ENCODE peak calls at places on chromosome 20, in five cellular contexts. One of them, this sample, is unnamed.

GRCh38 chr20:2865630-2866029 is 7.7 kb upstream of the PTPRA start:
- DNase-seq in lower leg skin: no peak
- DNase-seq in foreskin fibroblast: no peak
- DNase-seq in epithelial cell of esophagus: no peak
- DNase-seq in fibroblast of the aortic adventitia: no peak
- DNase-seq in this sample: no peak

GRCh38 chr20:22581437-22582385 is 2.7 kb downstream of the FOXA2 start:
- DNase-seq in lower leg skin: no peak
- DNase-seq in foreskin fibroblast: no peak
- DNase-seq in epithelial cell of esophagus: no peak
- DNase-seq in fibroblast of the aortic adventitia: no peak
- DNase-seq in this sample: no peak

GRCh38 chr20:1431158-1431557 is 35.5 kb downstream of the NSFL1C start:
- DNase-seq in lower leg skin: no peak
- DNase-seq in foreskin fibroblast: no peak
- DNase-seq in epithelial cell of esophagus: no peak
- DNase-seq in fibroblast of the aortic adventitia: no peak
- DNase-seq in this sample: no peak

GRCh38 chr20:33679758-33680485 is 5.7 kb upstream of the NECAB3 start:
- DNase-seq in lower leg skin: no peak
- DNase-seq in foreskin fibroblast: no peak
- DNase-seq in epithelial cell of esophagus: no peak
- DNase-seq in fibroblast of the aortic adventitia: no peak
- DNase-seq in this sample: no peak

GRCh38 chr20:51480507-51481270 is 61.8 kb downstream of the NFATC2 start:
- DNase-seq in lower leg skin: no peak
- DNase-seq in foreskin fibroblast: no peak
- DNase-seq in epithelial cell of esophagus: no peak
- DNase-seq in fibroblast of the aortic adventitia: no peak
- DNase-seq in this sample: no peak

GRCh38 chr20:15236812-15237211 is 899.4 kb upstream of the FLRT3 start:
- DNase-seq in lower leg skin: no peak
- DNase-seq in foreskin fibroblast: peak; percentile 42
- DNase-seq in epithelial cell of esophagus: peak; percentile 80
- DNase-seq in fibroblast of the aortic adventitia: peak; percentile 23
- DNase-seq in this sample: no peak

GRCh38 chr20:56957737-56958553 is 308.5 kb downstream of the BMP7 start:
- DNase-seq in lower leg skin: no peak
- DNase-seq in foreskin fibroblast: no peak
- DNase-seq in epithelial cell of esophagus: no peak
- DNase-seq in fibroblast of the aortic adventitia: no peak
- DNase-seq in this sample: no peak

GRCh38 chr20:32977281-32978008 is 26.8 kb downstream of the SUN5 start:
- DNase-seq in lower leg skin: peak; percentile 68
- DNase-seq in foreskin fibroblast: no peak
- DNase-seq in epithelial cell of esophagus: no peak
- DNase-seq in fibroblast of the aortic adventitia: no peak
- DNase-seq in this sample: no peak

GRCh38 chr20:7269452-7269851 is 502.0 kb downstream of the BMP2 start:
- DNase-seq in lower leg skin: no peak
- DNase-seq in foreskin fibroblast: no peak
- DNase-seq in epithelial cell of esophagus: peak; percentile 49
- DNase-seq in fibroblast of the aortic adventitia: no peak
- DNase-seq in this sample: no peak

GRCh38 chr20:7275628-7276237 is 508.2 kb downstream of the BMP2 start:
- DNase-seq in lower leg skin: no peak
- DNase-seq in foreskin fibroblast: no peak
- DNase-seq in epithelial cell of esophagus: no peak
- DNase-seq in fibroblast of the aortic adventitia: no peak
- DNase-seq in this sample: no peak

GRCh38 chr20:7274870-7275269 is 507.4 kb downstream of the BMP2 start:
- DNase-seq in lower leg skin: no peak
- DNase-seq in foreskin fibroblast: no peak
- DNase-seq in epithelial cell of esophagus: peak; percentile 61
- DNase-seq in fibroblast of the aortic adventitia: no peak
- DNase-seq in this sample: no peak

GRCh38 chr20:7272512-7272911 is 505.0 kb downstream of the BMP2 start:
- DNase-seq in lower leg skin: no peak
- DNase-seq in foreskin fibroblast: no peak
- DNase-seq in epithelial cell of esophagus: no peak
- DNase-seq in fibroblast of the aortic adventitia: peak; percentile 28
- DNase-seq in this sample: no peak
- TF ChIP-seq CTCF in lower leg skin: no peak
- TF ChIP-seq CTCF in foreskin fibroblast: no peak
- TF ChIP-seq CTCF in epithelial cell of esophagus: peak; percentile 32
- TF ChIP-seq CTCF in fibroblast of the aortic adventitia: peak; percentile 49
- TF ChIP-seq CTCF in this sample: no peak

GRCh38 chr20:46680684-46681031 is 8.6 kb downstream of the TP53RK start:
- DNase-seq in lower leg skin: peak; percentile 67
- DNase-seq in foreskin fibroblast: no peak
- DNase-seq in epithelial cell of esophagus: no peak
- DNase-seq in fibroblast of the aortic adventitia: no peak
- DNase-seq in this sample: no peak

GRCh38 chr20:46682063-46682821 is 7.0 kb downstream of the TP53RK start:
- DNase-seq in lower leg skin: peak; percentile 49
- DNase-seq in foreskin fibroblast: no peak
- DNase-seq in epithelial cell of esophagus: peak; percentile 21
- DNase-seq in fibroblast of the aortic adventitia: no peak
- DNase-seq in this sample: no peak

GRCh38 chr20:46683068-46683477 is 6.2 kb downstream of the TP53RK start:
- DNase-seq in lower leg skin: peak; percentile 56
- DNase-seq in foreskin fibroblast: no peak
- DNase-seq in epithelial cell of esophagus: no peak
- DNase-seq in fibroblast of the aortic adventitia: peak; percentile 59
- DNase-seq in this sample: no peak

GRCh38 chr20:46683620-46683938 is 5.7 kb downstream of the TP53RK start:
- DNase-seq in lower leg skin: no peak
- DNase-seq in foreskin fibroblast: no peak
- DNase-seq in epithelial cell of esophagus: no peak
- DNase-seq in fibroblast of the aortic adventitia: no peak
- DNase-seq in this sample: no peak

GRCh38 chr20:46681032-46681854 is 8.0 kb downstream of the TP53RK start:
- DNase-seq in lower leg skin: peak; percentile 88
- DNase-seq in foreskin fibroblast: no peak
- DNase-seq in epithelial cell of esophagus: peak; percentile 72
- DNase-seq in fibroblast of the aortic adventitia: peak; percentile 56
- DNase-seq in this sample: no peak
- TF ChIP-seq CTCF in lower leg skin: peak; percentile 94
- TF ChIP-seq CTCF in foreskin fibroblast: peak; percentile 78
- TF ChIP-seq CTCF in epithelial cell of esophagus: peak; percentile 85
- TF ChIP-seq CTCF in fibroblast of the aortic adventitia: peak; percentile 75
- TF ChIP-seq CTCF in this sample: peak; percentile 77

DNA sequence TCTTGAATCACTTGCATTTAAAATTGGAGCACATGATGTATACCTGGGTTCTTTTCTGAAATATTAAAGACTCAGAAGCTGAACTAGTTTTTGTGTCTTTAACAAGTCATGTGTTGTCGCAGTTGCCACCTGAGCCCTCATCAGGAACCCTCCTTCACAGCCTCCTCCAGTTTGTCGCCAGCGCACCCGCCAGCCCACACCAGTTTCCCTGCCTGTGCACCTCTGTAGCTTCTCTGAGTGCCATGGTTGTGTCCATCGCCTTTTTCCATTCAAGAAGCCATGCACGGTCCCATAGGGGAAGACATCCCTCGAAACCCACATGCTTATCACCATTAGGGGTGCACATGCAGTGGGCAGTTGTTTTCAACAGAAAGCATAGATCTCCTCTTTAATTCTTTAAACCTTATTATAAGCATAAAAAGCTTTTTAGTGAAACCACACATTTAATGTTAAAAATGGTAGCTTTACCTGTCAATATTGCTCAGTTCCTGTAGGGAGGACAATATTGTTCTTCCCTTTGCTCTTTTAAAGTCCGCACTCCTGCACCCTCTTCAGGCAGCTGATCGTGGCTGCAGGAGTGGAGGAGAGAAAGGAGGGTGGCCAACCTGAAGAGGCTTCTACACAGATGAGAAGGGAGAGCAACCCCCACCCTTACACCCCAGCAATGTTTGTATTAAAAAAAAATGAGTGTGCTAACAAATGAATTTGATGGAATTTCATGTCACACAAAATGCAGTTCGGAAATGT is 121.9 kb downstream of the CFAP61 start:
- DNase-seq in lower leg skin: no peak
- DNase-seq in foreskin fibroblast: no peak
- DNase-seq in epithelial cell of esophagus: no peak
- DNase-seq in fibroblast of the aortic adventitia: no peak
- DNase-seq in this sample: no peak
- TF ChIP-seq CTCF in lower leg skin: no peak
- TF ChIP-seq CTCF in foreskin fibroblast: no peak
- TF ChIP-seq CTCF in epithelial cell of esophagus: no peak
- TF ChIP-seq CTCF in fibroblast of the aortic adventitia: no peak
- TF ChIP-seq CTCF in this sample: no peak

DNA sequence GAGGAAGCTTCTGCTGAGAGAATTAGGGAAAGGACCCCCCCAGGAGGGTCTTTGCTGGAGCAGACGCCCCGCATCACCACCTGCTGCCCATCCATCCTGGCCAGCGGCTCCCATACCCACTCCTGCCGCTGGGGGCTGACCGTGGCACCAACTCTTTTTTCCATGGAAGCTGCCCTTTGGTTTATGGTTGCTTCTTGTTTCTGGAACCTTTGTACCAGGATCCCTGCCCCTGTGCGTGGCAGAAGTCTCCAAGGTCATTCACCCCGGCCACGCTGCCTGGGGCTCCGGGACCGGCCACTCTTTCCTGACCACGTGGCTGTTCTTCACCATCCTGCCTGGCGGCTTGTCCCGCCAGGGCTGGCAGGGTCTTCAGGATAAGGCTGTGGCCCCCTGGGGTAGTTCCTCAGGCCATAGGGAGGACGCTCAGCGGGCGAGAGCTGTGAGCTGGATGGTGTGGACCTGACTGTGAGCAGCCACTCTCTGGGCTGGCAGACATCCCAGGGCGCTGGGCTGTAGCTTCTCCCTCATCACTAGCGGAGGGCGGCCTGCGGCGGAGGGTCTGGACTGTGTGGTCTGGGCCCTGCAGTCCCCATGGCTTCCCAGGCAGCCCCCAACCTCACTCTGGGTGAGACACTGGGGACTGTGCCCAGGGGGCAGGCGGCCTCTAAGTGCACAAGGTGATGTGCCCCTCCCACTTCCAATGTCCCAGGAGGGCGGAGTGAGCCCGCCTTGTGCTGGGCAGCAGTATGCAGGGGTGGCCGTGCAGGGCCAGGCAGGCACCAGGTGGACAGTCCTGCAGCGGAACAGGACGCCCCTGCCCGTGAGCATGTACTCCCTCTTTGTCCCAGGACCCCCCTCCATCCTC is 22.8 kb upstream of the RBBP8NL start:
- DNase-seq in lower leg skin: no peak
- DNase-seq in foreskin fibroblast: no peak
- DNase-seq in epithelial cell of esophagus: no peak
- DNase-seq in fibroblast of the aortic adventitia: no peak
- DNase-seq in this sample: no peak
- TF ChIP-seq CTCF in lower leg skin: no peak
- TF ChIP-seq CTCF in foreskin fibroblast: no peak
- TF ChIP-seq CTCF in epithelial cell of esophagus: no peak
- TF ChIP-seq CTCF in fibroblast of the aortic adventitia: peak; percentile 15
- TF ChIP-seq CTCF in this sample: no peak

DNA sequence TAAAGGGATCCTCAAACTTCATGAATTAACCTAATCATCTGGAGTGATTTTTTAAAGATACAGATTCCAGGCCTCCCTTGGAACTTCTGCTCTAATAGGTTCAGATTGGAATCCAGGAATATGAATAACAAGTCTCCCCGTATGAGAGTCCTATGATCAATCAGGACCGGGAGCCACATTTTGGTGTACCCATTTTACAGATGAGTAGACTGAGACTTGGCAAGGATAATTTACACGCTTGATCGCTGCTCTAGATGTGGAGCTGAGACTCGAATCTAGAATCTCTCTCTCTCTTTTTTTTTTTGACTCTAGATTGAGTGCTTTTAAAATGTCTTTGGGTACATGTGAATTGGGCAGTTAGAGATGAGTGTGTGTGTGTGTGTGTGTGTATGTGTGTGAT is 51.0 kb upstream of the JAG1 start:
- DNase-seq in lower leg skin: no peak
- DNase-seq in foreskin fibroblast: no peak
- DNase-seq in epithelial cell of esophagus: no peak
- DNase-seq in fibroblast of the aortic adventitia: no peak
- DNase-seq in this sample: no peak
- TF ChIP-seq CTCF in lower leg skin: no peak
- TF ChIP-seq CTCF in foreskin fibroblast: no peak
- TF ChIP-seq CTCF in epithelial cell of esophagus: no peak
- TF ChIP-seq CTCF in fibroblast of the aortic adventitia: no peak
- TF ChIP-seq CTCF in this sample: no peak

DNA sequence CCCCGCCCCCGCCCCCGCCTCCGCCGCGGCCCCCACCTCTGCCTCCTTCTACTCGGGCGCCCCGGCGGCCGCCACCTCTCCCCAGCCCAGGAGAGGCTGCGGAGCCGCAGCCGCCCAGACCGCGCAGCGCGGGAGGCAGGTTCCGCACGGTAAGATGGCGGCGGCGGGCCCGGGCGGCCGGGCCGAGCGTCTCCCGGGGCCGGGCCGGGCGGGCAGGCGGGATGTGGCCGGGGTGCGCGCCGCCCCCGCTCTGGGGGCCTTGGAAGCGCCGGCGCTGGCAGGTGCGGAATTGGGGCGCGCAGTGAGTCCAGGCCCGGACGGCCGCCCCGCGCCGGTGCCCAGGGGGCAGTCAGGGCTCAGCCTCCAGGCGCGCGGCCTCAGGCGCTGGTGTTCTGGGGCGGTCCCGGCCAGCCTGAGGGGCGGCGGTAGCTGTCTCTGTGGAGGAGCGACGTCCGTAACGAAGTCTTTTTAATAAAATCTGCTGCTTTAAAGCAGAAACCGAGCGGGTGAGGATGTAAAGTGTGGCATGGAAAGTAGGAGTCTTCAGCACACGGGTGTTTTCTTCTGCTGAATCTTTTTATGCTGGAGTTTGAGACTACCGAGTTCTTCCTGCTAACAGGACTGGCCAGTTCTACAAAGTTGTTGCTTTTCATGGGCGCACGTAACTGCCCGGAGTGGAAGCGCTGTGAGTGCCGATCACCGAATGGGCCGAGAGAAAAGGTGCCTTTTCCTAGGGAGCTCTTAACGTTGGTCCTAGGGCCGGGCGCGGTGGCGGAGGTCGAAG is at the start of gene GID8:
- DNase-seq in lower leg skin: no peak
- DNase-seq in foreskin fibroblast: no peak
- DNase-seq in epithelial cell of esophagus: peak; percentile 46
- DNase-seq in fibroblast of the aortic adventitia: peak; percentile 48
- DNase-seq in this sample: no peak
- TF ChIP-seq CTCF in lower leg skin: no peak
- TF ChIP-seq CTCF in foreskin fibroblast: no peak
- TF ChIP-seq CTCF in epithelial cell of esophagus: peak; percentile 2
- TF ChIP-seq CTCF in fibroblast of the aortic adventitia: no peak
- TF ChIP-seq CTCF in this sample: no peak

GRCh38 chr20:40897177-40897700 is 131.4 kb upstream of the TOP1 start:
- DNase-seq in lower leg skin: peak; percentile 71
- DNase-seq in foreskin fibroblast: peak; percentile 80
- DNase-seq in epithelial cell of esophagus: no peak
- DNase-seq in fibroblast of the aortic adventitia: peak; percentile 57
- DNase-seq in this sample: no peak

GRCh38 chr20:40890635-40891034 is 138.0 kb upstream of the TOP1 start:
- DNase-seq in lower leg skin: no peak
- DNase-seq in foreskin fibroblast: no peak
- DNase-seq in epithelial cell of esophagus: no peak
- DNase-seq in fibroblast of the aortic adventitia: no peak
- DNase-seq in this sample: no peak

GRCh38 chr20:40893610-40894242 is 134.9 kb upstream of the TOP1 start:
- DNase-seq in lower leg skin: peak; percentile 2
- DNase-seq in foreskin fibroblast: no peak
- DNase-seq in epithelial cell of esophagus: no peak
- DNase-seq in fibroblast of the aortic adventitia: no peak
- DNase-seq in this sample: no peak

GRCh38 chr20:40895182-40895581 is 133.4 kb upstream of the TOP1 start:
- DNase-seq in lower leg skin: no peak
- DNase-seq in foreskin fibroblast: no peak
- DNase-seq in epithelial cell of esophagus: no peak
- DNase-seq in fibroblast of the aortic adventitia: no peak
- DNase-seq in this sample: no peak

GRCh38 chr20:40892642-40893041 is 136.0 kb upstream of the TOP1 start:
- DNase-seq in lower leg skin: no peak
- DNase-seq in foreskin fibroblast: no peak
- DNase-seq in epithelial cell of esophagus: no peak
- DNase-seq in fibroblast of the aortic adventitia: no peak
- DNase-seq in this sample: no peak
- TF ChIP-seq CTCF in lower leg skin: no peak
- TF ChIP-seq CTCF in foreskin fibroblast: no peak
- TF ChIP-seq CTCF in epithelial cell of esophagus: no peak
- TF ChIP-seq CTCF in fibroblast of the aortic adventitia: no peak
- TF ChIP-seq CTCF in this sample: no peak